ENCODE peak calls at places on chromosomes 7 and 10, in five cellular contexts. One of them, this sample, is unnamed.

GRCh38 chr7:1022356-1022755 is 22.0 kb upstream of the GPR146 start:
- DNase-seq in GM12878: no peak
- DNase-seq in K562: no peak
- DNase-seq in A549: no peak
- DNase-seq in SK-N-SH: no peak
- DNase-seq in this sample: no peak

GRCh38 chr7:152076940-152077933 is 51.8 kb downstream of the GALNT11 start:
- DNase-seq in GM12878: no peak
- DNase-seq in K562: no peak
- DNase-seq in A549: no peak
- DNase-seq in SK-N-SH: peak; percentile 26
- DNase-seq in this sample: peak; percentile 18

GRCh38 chr7:51108134-51108533 is 208.5 kb downstream of the COBL start:
- DNase-seq in GM12878: no peak
- DNase-seq in K562: no peak
- DNase-seq in A549: no peak
- DNase-seq in SK-N-SH: no peak
- DNase-seq in this sample: no peak

GRCh38 chr7:53812135-53812534 is 730.0 kb upstream of the VSTM2A start:
- DNase-seq in GM12878: no peak
- DNase-seq in K562: no peak
- DNase-seq in A549: no peak
- DNase-seq in SK-N-SH: no peak
- DNase-seq in this sample: no peak

GRCh38 chr10:7529638-7530037 is 118.8 kb upstream of the SFMBT2 start:
- DNase-seq in GM12878: no peak
- DNase-seq in K562: no peak
- DNase-seq in A549: peak; percentile 13
- DNase-seq in SK-N-SH: peak; percentile 67
- DNase-seq in this sample: no peak

GRCh38 chr10:11684717-11685645 is 57.2 kb upstream of the ECHDC3 start:
- DNase-seq in GM12878: peak; percentile 94
- DNase-seq in K562: peak; percentile 72
- DNase-seq in A549: peak; percentile 89
- DNase-seq in SK-N-SH: no peak
- DNase-seq in this sample: peak; percentile 86

GRCh38 chr10:57621466-57621865 is 646.2 kb downstream of the IPMK start:
- DNase-seq in GM12878: no peak
- DNase-seq in K562: no peak
- DNase-seq in A549: no peak
- DNase-seq in SK-N-SH: no peak
- DNase-seq in this sample: no peak

GRCh38 chr10:69491611-69492010 is 40.3 kb downstream of the TSPAN15 start:
- DNase-seq in GM12878: no peak
- DNase-seq in K562: no peak
- DNase-seq in A549: no peak
- DNase-seq in SK-N-SH: no peak
- DNase-seq in this sample: no peak

GRCh38 chr7:20296444-20296843 is 34.3 kb upstream of the ITGB8 start:
- DNase-seq in GM12878: no peak
- DNase-seq in K562: no peak
- DNase-seq in A549: no peak
- DNase-seq in SK-N-SH: no peak
- DNase-seq in this sample: no peak

GRCh38 chr10:33252794-33253203 is 81.7 kb downstream of the NRP1 start:
- DNase-seq in GM12878: no peak
- DNase-seq in K562: no peak
- DNase-seq in A549: peak; percentile 43
- DNase-seq in SK-N-SH: no peak
- DNase-seq in this sample: peak; percentile 89

GRCh38 chr7:138239244-138239643 is 163.0 kb downstream of the AKR1D1 start:
- DNase-seq in GM12878: no peak
- DNase-seq in K562: no peak
- DNase-seq in A549: no peak
- DNase-seq in SK-N-SH: no peak
- DNase-seq in this sample: no peak

GRCh38 chr10:11875183-11875498 is 52.0 kb downstream of the PROSER2 start:
- DNase-seq in GM12878: no peak
- DNase-seq in K562: peak; percentile 61
- DNase-seq in A549: peak; percentile 72
- DNase-seq in SK-N-SH: peak; percentile 60
- DNase-seq in this sample: peak; percentile 6

GRCh38 chr10:130368761-130369560 is 232.8 kb downstream of the GLRX3 start:
- DNase-seq in GM12878: no peak
- DNase-seq in K562: no peak
- DNase-seq in A549: no peak
- DNase-seq in SK-N-SH: no peak
- DNase-seq in this sample: no peak

GRCh38 chr10:20614911-20615310 is 282.2 kb downstream of the NEBL start:
- DNase-seq in GM12878: no peak
- DNase-seq in K562: no peak
- DNase-seq in A549: no peak
- DNase-seq in SK-N-SH: no peak
- DNase-seq in this sample: no peak

GRCh38 chr10:123043409-123043925 is 34.7 kb downstream of the ACADSB start:
- DNase-seq in GM12878: peak; percentile 30
- DNase-seq in K562: peak; percentile 71
- DNase-seq in A549: peak; percentile 58
- DNase-seq in SK-N-SH: peak; percentile 67
- DNase-seq in this sample: peak; percentile 67

DNA sequence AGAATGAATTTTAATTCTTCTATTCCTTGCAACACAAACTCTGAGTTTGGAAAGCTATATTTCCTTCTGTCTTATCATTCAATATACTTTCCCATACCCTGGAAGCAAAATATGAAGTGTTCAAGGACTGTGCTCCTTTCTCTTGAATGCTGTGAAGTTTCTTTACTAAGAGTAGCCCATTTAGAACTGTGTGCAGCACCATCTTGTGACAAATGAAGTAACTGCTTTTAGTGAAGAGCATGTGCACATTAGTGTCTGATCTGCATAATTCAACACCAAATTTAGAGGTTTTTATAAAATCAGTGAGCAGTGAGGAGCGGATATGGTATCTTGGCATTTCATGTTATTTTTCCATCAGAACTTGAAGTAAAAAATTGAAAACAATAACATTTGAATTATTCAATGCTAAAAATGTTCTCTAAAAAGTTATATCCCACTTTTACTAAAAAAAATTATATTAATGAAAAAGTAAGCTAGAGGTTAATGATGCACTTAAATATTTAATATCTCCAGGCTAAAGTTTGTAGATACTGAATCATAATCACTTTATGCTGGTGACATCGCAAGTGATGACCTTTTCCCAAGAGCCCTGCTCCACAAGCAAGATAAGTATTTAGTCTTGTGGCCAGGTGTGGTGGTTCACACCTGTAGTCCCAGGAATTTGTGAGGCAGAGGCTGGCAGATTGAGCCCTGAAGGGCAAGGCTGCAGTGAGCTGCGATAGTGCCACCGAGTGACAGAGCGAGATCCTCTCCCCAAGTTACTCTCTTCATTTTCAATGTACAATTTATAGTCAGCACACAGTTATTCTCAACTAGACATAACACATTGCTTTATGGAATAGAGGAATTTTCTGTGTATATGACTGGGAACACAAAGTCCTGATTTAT is 108.8 kb upstream of the PCLO start:
- DNase-seq in GM12878: no peak
- DNase-seq in K562: no peak
- DNase-seq in A549: no peak
- DNase-seq in SK-N-SH: peak; percentile 40
- DNase-seq in this sample: peak; percentile 19
- TF ChIP-seq CTCF in GM12878: no peak
- TF ChIP-seq CTCF in K562: no peak
- TF ChIP-seq CTCF in A549: peak; percentile 53
- TF ChIP-seq CTCF in SK-N-SH: peak; percentile 67
- TF ChIP-seq CTCF in this sample: peak; percentile 27

GRCh38 chr10:88852327-88852726 is 683 bp upstream of the ANKRD22 start:
- DNase-seq in GM12878: no peak
- DNase-seq in K562: no peak
- DNase-seq in A549: no peak
- DNase-seq in SK-N-SH: no peak
- DNase-seq in this sample: no peak

GRCh38 chr10:88850712-88851111 is 932 bp downstream of the ANKRD22 start:
- DNase-seq in GM12878: no peak
- DNase-seq in K562: no peak
- DNase-seq in A549: no peak
- DNase-seq in SK-N-SH: no peak
- DNase-seq in this sample: no peak

GRCh38 chr10:88849224-88849623 is 2.4 kb downstream of the ANKRD22 start:
- DNase-seq in GM12878: no peak
- DNase-seq in K562: no peak
- DNase-seq in A549: no peak
- DNase-seq in SK-N-SH: no peak
- DNase-seq in this sample: peak; percentile 72

GRCh38 chr10:88853155-88853554 is 1.5 kb upstream of the ANKRD22 start:
- DNase-seq in GM12878: no peak
- DNase-seq in K562: no peak
- DNase-seq in A549: no peak
- DNase-seq in SK-N-SH: no peak
- DNase-seq in this sample: no peak

GRCh38 chr10:88851706-88852105 is at the start of gene ANKRD22:
- DNase-seq in GM12878: no peak
- DNase-seq in K562: no peak
- DNase-seq in A549: peak; percentile 25
- DNase-seq in SK-N-SH: no peak
- DNase-seq in this sample: peak; percentile 75
- TF ChIP-seq RCOR1 in GM12878: no peak
- TF ChIP-seq RCOR1 in K562: no peak
- TF ChIP-seq RCOR1 in A549: no peak
- TF ChIP-seq RCOR1 in SK-N-SH: no peak
- TF ChIP-seq RCOR1 in this sample: no peak

GRCh38 chr7:143884978-143885559 is 16.9 kb downstream of the TCAF1 start:
- DNase-seq in GM12878: no peak
- DNase-seq in K562: peak; percentile 90
- DNase-seq in A549: no peak
- DNase-seq in SK-N-SH: peak; percentile 97
- DNase-seq in this sample: peak; percentile 72
- H3K4me3 ChIP-seq in GM12878: peak overlapping the region; percentile 53
- H3K4me3 ChIP-seq in K562: peak overlapping the region; percentile 39
- H3K4me3 ChIP-seq in A549: no peak overlapping the region
- H3K4me3 ChIP-seq in SK-N-SH: peak overlapping the region; percentile 96
- H3K4me3 ChIP-seq in this sample: peak overlapping the region; percentile 98

DNA sequence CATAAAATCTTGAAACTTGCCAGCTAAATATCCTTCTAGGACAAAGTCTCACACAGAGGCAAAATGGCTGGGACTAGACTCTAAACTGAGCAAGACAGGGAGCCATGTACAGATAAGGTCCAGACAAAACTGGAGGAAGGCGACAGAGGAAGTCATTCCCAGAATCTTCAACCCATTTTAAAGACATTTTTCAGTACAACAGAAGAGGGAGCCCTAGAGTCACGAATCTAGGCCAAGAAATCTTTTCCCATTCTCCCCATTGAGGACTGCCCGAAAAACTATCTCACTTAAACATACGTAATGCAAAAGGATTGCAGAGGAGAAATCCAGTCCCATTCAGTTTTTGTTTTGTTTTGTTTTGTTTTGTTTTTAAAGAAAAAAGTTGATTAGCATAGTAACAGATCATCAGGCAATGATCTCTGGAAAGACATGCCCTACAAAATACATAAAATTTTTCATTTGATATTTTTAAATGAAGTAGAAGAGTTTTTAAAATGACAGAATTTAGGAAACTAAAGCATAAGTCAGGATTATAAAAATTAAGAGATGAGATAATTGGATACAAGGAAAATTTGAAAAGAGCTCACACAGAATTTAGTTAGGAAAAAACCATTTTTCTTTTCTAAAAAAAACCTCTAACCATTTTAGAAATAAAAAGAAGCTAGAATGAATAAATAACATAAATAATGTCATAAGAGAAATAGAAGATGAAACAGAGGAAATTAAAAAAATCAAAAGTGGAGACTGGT is 16.9 kb upstream of the PRF1 start:
- DNase-seq in GM12878: no peak
- DNase-seq in K562: peak; percentile 83
- DNase-seq in A549: peak; percentile 45
- DNase-seq in SK-N-SH: no peak
- DNase-seq in this sample: peak; percentile 29
- TF ChIP-seq CTCF in GM12878: peak; percentile 33
- TF ChIP-seq CTCF in K562: peak; percentile 69
- TF ChIP-seq CTCF in A549: peak; percentile 38
- TF ChIP-seq CTCF in SK-N-SH: peak; percentile 56
- TF ChIP-seq CTCF in this sample: peak; percentile 42

GRCh38 chr10:15720635-15721310 is 1.1 kb upstream of the ITGA8 start:
- DNase-seq in GM12878: no peak
- DNase-seq in K562: no peak
- DNase-seq in A549: no peak
- DNase-seq in SK-N-SH: no peak
- DNase-seq in this sample: no peak

GRCh38 chr10:15719062-15719898 is 442 bp downstream of the ITGA8 start:
- DNase-seq in GM12878: no peak
- DNase-seq in K562: no peak
- DNase-seq in A549: no peak
- DNase-seq in SK-N-SH: peak; percentile 55
- DNase-seq in this sample: no peak

GRCh38 chr10:15715619-15716227 is 4.0 kb downstream of the ITGA8 start:
- DNase-seq in GM12878: no peak
- DNase-seq in K562: peak; percentile 50
- DNase-seq in A549: no peak
- DNase-seq in SK-N-SH: peak; percentile 55
- DNase-seq in this sample: no peak

GRCh38 chr10:15718495-15719061 is 1.1 kb downstream of the ITGA8 start:
- DNase-seq in GM12878: no peak
- DNase-seq in K562: no peak
- DNase-seq in A549: no peak
- DNase-seq in SK-N-SH: no peak
- DNase-seq in this sample: no peak

GRCh38 chr10:15719899-15720634 is at the start of gene ITGA8:
- DNase-seq in GM12878: no peak
- DNase-seq in K562: no peak
- DNase-seq in A549: peak; percentile 20
- DNase-seq in SK-N-SH: peak; percentile 48
- DNase-seq in this sample: no peak
- TF ChIP-seq RCOR1 in GM12878: no peak
- TF ChIP-seq RCOR1 in K562: no peak
- TF ChIP-seq RCOR1 in A549: no peak
- TF ChIP-seq RCOR1 in SK-N-SH: no peak
- TF ChIP-seq RCOR1 in this sample: no peak

DNA sequence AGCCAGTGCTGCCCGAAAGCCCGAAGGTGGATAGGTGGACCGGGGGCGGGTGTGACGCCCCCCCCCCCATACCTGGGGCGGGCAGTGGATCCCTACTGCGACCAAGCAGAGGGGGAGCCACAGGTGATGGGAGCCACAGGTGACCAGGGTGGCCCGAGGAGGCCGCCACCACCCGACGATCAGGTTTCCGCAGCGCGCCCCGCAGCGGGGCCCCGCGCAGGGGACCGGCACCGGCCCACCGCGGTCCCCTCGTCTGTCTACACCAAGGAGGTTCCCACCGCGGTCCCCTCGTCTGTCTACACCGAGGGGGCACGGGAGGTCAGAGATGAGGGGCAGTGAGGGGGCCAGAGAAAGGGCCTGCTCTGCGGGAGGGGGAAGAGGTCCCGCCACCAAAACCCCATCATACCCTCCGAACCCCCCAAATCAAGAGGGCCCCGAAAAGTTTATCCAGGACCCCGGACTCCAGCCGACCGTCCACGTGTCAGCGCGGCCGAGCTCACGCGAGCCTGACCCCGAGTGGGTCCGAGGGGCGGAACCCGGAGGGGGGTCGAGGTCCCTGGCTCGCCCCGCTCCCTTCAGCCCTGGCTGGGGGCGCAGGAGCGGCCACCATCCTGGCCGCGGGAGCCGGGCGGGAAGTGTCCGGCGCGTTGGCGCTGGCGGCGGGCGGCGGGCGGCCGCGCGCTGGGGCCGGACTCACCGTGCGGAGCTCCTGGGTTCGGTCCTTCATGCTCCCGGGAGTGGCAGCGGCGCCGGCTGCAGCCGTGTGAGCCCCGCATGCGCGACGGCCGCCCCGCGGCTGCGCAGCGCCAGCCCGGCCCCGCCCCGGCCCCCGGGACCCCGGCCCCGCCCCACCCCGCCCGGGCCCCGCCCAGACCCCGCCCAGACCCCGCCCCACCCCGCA is at the start of gene STX1A:
- DNase-seq in GM12878: no peak
- DNase-seq in K562: peak; percentile 99
- DNase-seq in A549: no peak
- DNase-seq in SK-N-SH: peak; percentile 100
- DNase-seq in this sample: peak; percentile 59
- H3K4me3 ChIP-seq in GM12878: peak within 1 kb of the TSS; percentile 87
- H3K4me3 ChIP-seq in K562: peak within 1 kb of the TSS; percentile 75
- H3K4me3 ChIP-seq in A549: peak within 1 kb of the TSS; percentile 100
- H3K4me3 ChIP-seq in SK-N-SH: peak within 1 kb of the TSS; percentile 75
- H3K4me3 ChIP-seq in this sample: peak within 1 kb of the TSS; percentile 65

This sample was measured in IMR-90.